ENCODE peak calls at places on chromosomes 1 and 21, in six cellular contexts. K is NCI-H774; P is WTC11; W is HuH-7.5; J is stimulated activated CD8-positive, alpha-beta memory T cell treated with anti-CD3 and anti-CD28 coated beads, Interleukin-7, amount 100 ng/mL, for 24 hours; Z is ovary. N is an unnamed sample.

GRCh38 chr1:15489052-15489736 is 13.3 kb downstream of the CELA2B start:
- DNase-seq in K (no peak), P (no peak), W (no peak), J (no peak), Z (no peak), N (no peak)

GRCh38 chr1:220828211-220828553 is 41.5 kb downstream of the MTARC1 start:
- DNase-seq in K (no peak), P (no peak), W (no peak), J (no peak), Z (no peak), N (no peak)

GRCh38 chr1:79040424-79041089 is 34.0 kb upstream of the ADGRL4 start:
- DNase-seq in K (no peak), P (no peak), W (no peak), J (no peak), Z (no peak), N (no peak)

GRCh38 chr1:172117800-172118199 is 276.5 kb downstream of the DNM3 start:
- DNase-seq in K (no peak), P (no peak), W (no peak), J (no peak), Z (no peak), N (no peak)

GRCh38 chr1:235286667-235287066 is 41.3 kb downstream of the ARID4B start:
- DNase-seq in K (no peak), P (no peak), W (no peak), J (no peak), Z (no peak), N (no peak)

GRCh38 chr21:36990508-36991205 is 15.8 kb upstream of the RIPPLY3 start:
- DNase-seq in K (no peak), P (no peak), W (no peak), J (no peak), Z (no peak), N (no peak)

GRCh38 chr1:44318097-44319088 is 36.7 kb downstream of the ERI3 start:
- DNase-seq in K (peak), P (peak), W (peak), J (peak), Z (peak), N (peak)

GRCh38 chr1:212270564-212270963 is 14.6 kb upstream of the PPP2R5A start:
- DNase-seq in K (no peak), P (no peak), W (no peak), J (no peak), Z (no peak), N (no peak)

GRCh38 chr1:18149113-18149641 is 41.6 kb downstream of the IGSF21 start:
- DNase-seq in K (no peak), P (no peak), W (no peak), J (no peak), Z (no peak), N (no peak)

GRCh38 chr1:160874935-160875334 is 10.0 kb downstream of the ITLN1 start:
- DNase-seq in K (no peak), P (no peak), W (no peak), J (no peak), Z (no peak), N (no peak)

GRCh38 chr1:43653893-43654292 is 3.9 kb downstream of the KDM4A start:
- DNase-seq in K (no peak), P (no peak), W (no peak), J (no peak), Z (no peak), N (no peak)

GRCh38 chr1:53254011-53254640 is 15.8 kb upstream of the MAGOH start:
- DNase-seq in K (no peak), P (no peak), W (no peak), J (no peak), Z (no peak), N (no peak)

GRCh38 chr21:37658994-37659458 is 257.2 kb downstream of the KCNJ6 start:
- DNase-seq in K (no peak), P (no peak), W (no peak), J (no peak), Z (peak), N (peak)

GRCh38 chr21:10511116-10511515 is 10.3 kb upstream of the TPTE start:
- DNase-seq in K (no peak), P (no peak), W (no peak), J (no peak), Z (no peak), N (no peak)

GRCh38 chr1:15272009-15272781 is 25.2 kb downstream of the FHAD1 start:
- DNase-seq in K (no peak), P (peak), W (peak), J (no peak), Z (peak), N (peak)

GRCh38 chr21:45053561-45053960 is 20.8 kb upstream of the ADARB1 start:
- DNase-seq in K (no peak), P (no peak), W (no peak), J (no peak), Z (no peak), N (no peak)

GRCh38 chr21:34100789-34101188 is 27.4 kb downstream of the MRPS6 start:
- DNase-seq in K (no peak), P (no peak), W (no peak), J (no peak), Z (no peak), N (peak)

GRCh38 chr1:212782422-212783154 is 9.0 kb downstream of the NSL1 start:
- DNase-seq in K (no peak), P (no peak), W (no peak), J (no peak), Z (no peak), N (peak)

GRCh38 chr1:109111386-109112055 is 2.4 kb upstream of the ELAPOR1 start:
- DNase-seq in K (no peak), P (no peak), W (no peak), J (no peak), Z (no peak), N (no peak)

GRCh38 chr1:228836427-228836826 is 101.1 kb downstream of the RHOU start:
- DNase-seq in K (no peak), P (no peak), W (peak), J (no peak), Z (no peak), N (no peak)

GRCh38 chr1:203143671-203144070 is 16.1 kb downstream of the ADORA1 start:
- DNase-seq in K (no peak), P (no peak), W (no peak), J (no peak), Z (no peak), N (no peak)

GRCh38 chr1:15707239-15707940 is 23.3 kb downstream of the PLEKHM2 start:
- DNase-seq in K (no peak), P (no peak), W (no peak), J (no peak), Z (no peak), N (no peak)

GRCh38 chr1:32786856-32787255 is 30.3 kb downstream of the YARS1 start:
- DNase-seq in K (no peak), P (no peak), W (no peak), J (no peak), Z (no peak), N (peak)

GRCh38 chr1:205056188-205056611 is 13.2 kb downstream of the CNTN2 start:
- DNase-seq in K (no peak), P (no peak), W (no peak), J (no peak), Z (no peak), N (no peak)

GRCh38 chr21:31142600-31142999 is 104.3 kb upstream of the KRTAP19-8 start:
- DNase-seq in K (no peak), P (no peak), W (no peak), J (no peak), Z (no peak), N (no peak)

GRCh38 chr1:236800002-236800620 is 5.0 kb downstream of the MTR start:
- DNase-seq in K (no peak), P (no peak), W (no peak), J (no peak), Z (no peak), N (no peak)

GRCh38 chr1:119794856-119795255 is 16.4 kb downstream of the REG4 start:
- DNase-seq in K (no peak), P (no peak), W (no peak), J (no peak), Z (no peak), N (no peak)

GRCh38 chr1:99005142-99005491 is 456 bp upstream of the PLPPR5 start:
- DNase-seq in K (no peak), P (peak), W (no peak), J (no peak), Z (no peak), N (no peak)

GRCh38 chr1:59901770-59902388 is 24.7 kb downstream of the CYP2J2 start:
- DNase-seq in K (no peak), P (no peak), W (no peak), J (no peak), Z (no peak), N (no peak)

GRCh38 chr1:168455764-168456163 is 88.0 kb downstream of the XCL2 start:
- DNase-seq in K (no peak), P (no peak), W (no peak), J (no peak), Z (no peak), N (peak)

GRCh38 chr1:244353572-244354091 is 98.1 kb downstream of the ADSS2 start:
- DNase-seq in K (no peak), P (peak), W (no peak), J (no peak), Z (peak), N (peak)

GRCh38 chr1:14181191-14181793 is 417.2 kb upstream of the KAZN start:
- DNase-seq in K (no peak), P (no peak), W (no peak), J (no peak), Z (no peak), N (peak)

N was measured in stromal cell of bone marrow.